ENCODE peak calls at places on chromosomes 3 and 15, in four cellular contexts. One of them, this sample, is unnamed.

GRCh38 chr3:174197416-174197815 is 661.7 kb upstream of the NAALADL2 start:
- DNase-seq in mucosa of descending colon: no peak
- DNase-seq in body of pancreas: no peak
- DNase-seq in B cell: no peak
- DNase-seq in this sample: no peak

GRCh38 chr3:13884851-13885703 is 5.2 kb upstream of the WNT7A start:
- DNase-seq in body of pancreas: peak; percentile 74
- DNase-seq in mucosa of descending colon: no peak
- DNase-seq in B cell: no peak
- DNase-seq in this sample: peak; percentile 68

GRCh38 chr3:131543714-131544113 is 40.9 kb upstream of the MRPL3 start:
- DNase-seq in B cell: no peak
- DNase-seq in body of pancreas: peak; percentile 90
- DNase-seq in mucosa of descending colon: no peak
- DNase-seq in this sample: no peak

GRCh38 chr15:70826634-70827033 is 27.3 kb downstream of the LARP6 start:
- DNase-seq in mucosa of descending colon: no peak
- DNase-seq in body of pancreas: peak; percentile 29
- DNase-seq in B cell: no peak
- DNase-seq in this sample: peak; percentile 5

GRCh38 chr15:64149424-64150235 is 1.9 kb upstream of the SNX22 start:
- DNase-seq in mucosa of descending colon: no peak
- DNase-seq in body of pancreas: no peak
- DNase-seq in B cell: no peak
- DNase-seq in this sample: no peak

GRCh38 chr3:50242371-50242770 is 6.4 kb downstream of the GNAI2 start:
- DNase-seq in B cell: no peak
- DNase-seq in body of pancreas: no peak
- DNase-seq in mucosa of descending colon: no peak
- DNase-seq in this sample: no peak

GRCh38 chr3:13502791-13503060 is 22.6 kb downstream of the HDAC11 start:
- DNase-seq in mucosa of descending colon: peak; percentile 43
- DNase-seq in B cell: no peak
- DNase-seq in body of pancreas: peak; percentile 3
- DNase-seq in this sample: no peak

GRCh38 chr3:131405411-131405810 is 23.8 kb downstream of the NUDT16 start:
- DNase-seq in B cell: no peak
- DNase-seq in mucosa of descending colon: no peak
- DNase-seq in body of pancreas: no peak
- DNase-seq in this sample: no peak

GRCh38 chr3:127840671-127841070 is 18.4 kb upstream of the MGLL start:
- DNase-seq in body of pancreas: no peak
- DNase-seq in B cell: no peak
- DNase-seq in mucosa of descending colon: no peak
- DNase-seq in this sample: no peak

GRCh38 chr3:66989860-66990696 is 8.0 kb upstream of the KBTBD8 start:
- DNase-seq in mucosa of descending colon: no peak
- DNase-seq in B cell: no peak
- DNase-seq in body of pancreas: no peak
- DNase-seq in this sample: no peak
- TF ChIP-seq CTCF in mucosa of descending colon: no peak
- TF ChIP-seq CTCF in B cell: peak; percentile 63
- TF ChIP-seq CTCF in body of pancreas: peak; percentile 15
- TF ChIP-seq CTCF in this sample: peak; percentile 8

GRCh38 chr3:148366743-148367410 is 330.8 kb upstream of the AGTR1 start:
- DNase-seq in mucosa of descending colon: no peak
- DNase-seq in B cell: no peak
- DNase-seq in body of pancreas: no peak
- DNase-seq in this sample: no peak
- TF ChIP-seq CTCF in mucosa of descending colon: no peak
- TF ChIP-seq CTCF in B cell: no peak
- TF ChIP-seq CTCF in body of pancreas: no peak
- TF ChIP-seq CTCF in this sample: no peak

DNA sequence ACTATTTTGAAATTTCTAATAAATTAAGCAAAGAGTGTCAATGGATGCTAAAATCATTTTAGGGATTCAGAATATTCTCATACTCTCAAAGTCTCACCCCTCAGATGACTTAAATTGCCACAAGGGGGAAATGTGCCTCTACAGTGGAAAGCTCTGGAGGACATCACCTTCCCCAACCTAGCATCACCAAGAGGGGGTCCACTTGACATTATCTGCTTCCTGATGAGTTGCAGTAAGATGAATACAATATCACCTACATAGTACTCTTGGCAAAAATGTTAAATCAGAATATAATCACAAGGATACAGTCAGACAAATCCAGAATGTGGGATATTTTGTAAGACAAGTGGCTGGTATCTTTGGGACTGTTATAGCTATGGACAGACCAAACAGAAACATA is 290.1 kb downstream of the MFSD1 start:
- DNase-seq in mucosa of descending colon: no peak
- DNase-seq in B cell: no peak
- DNase-seq in body of pancreas: no peak
- DNase-seq in this sample: no peak
- TF ChIP-seq CTCF in mucosa of descending colon: no peak
- TF ChIP-seq CTCF in B cell: no peak
- TF ChIP-seq CTCF in body of pancreas: no peak
- TF ChIP-seq CTCF in this sample: no peak

GRCh38 chr3:58353722-58354553 is 21.2 kb downstream of the PXK start:
- DNase-seq in mucosa of descending colon: no peak
- DNase-seq in body of pancreas: no peak
- DNase-seq in B cell: peak; percentile 67
- DNase-seq in this sample: no peak
- TF ChIP-seq CTCF in mucosa of descending colon: no peak
- TF ChIP-seq CTCF in body of pancreas: no peak
- TF ChIP-seq CTCF in B cell: no peak
- TF ChIP-seq CTCF in this sample: no peak

GRCh38 chr3:51995346-51996156 is at the start of gene RPL29:
- DNase-seq in B cell: peak; percentile 92
- DNase-seq in mucosa of descending colon: peak; percentile 92
- DNase-seq in body of pancreas: peak; percentile 93
- DNase-seq in this sample: peak; percentile 93
- TF ChIP-seq CTCF in B cell: no peak
- TF ChIP-seq CTCF in mucosa of descending colon: no peak
- TF ChIP-seq CTCF in body of pancreas: peak; percentile 46
- TF ChIP-seq CTCF in this sample: no peak

DNA sequence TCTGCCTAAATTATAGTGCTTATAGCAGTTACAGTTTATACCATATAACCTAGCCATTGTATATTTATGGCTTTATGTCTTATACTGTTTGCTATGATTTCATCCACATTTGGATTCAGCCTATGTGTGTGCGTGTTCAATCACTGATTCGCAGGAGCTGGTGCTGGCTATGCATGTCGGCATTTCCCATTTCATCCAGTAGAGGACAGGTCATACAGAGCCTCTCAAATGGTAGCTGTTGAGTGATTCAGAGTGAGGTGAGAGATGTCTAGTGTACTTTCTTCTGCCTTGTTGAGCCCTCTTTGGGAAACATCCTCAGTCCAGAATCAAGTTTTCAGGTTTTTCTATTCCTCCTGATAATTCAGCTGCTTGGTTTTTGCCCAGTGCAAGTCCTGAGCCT is 76.1 kb downstream of the FRMD4B start:
- DNase-seq in B cell: no peak
- DNase-seq in body of pancreas: no peak
- DNase-seq in mucosa of descending colon: no peak
- DNase-seq in this sample: no peak
- TF ChIP-seq CTCF in B cell: no peak
- TF ChIP-seq CTCF in body of pancreas: peak; percentile 50
- TF ChIP-seq CTCF in mucosa of descending colon: no peak
- TF ChIP-seq CTCF in this sample: no peak

GRCh38 chr3:187269486-187269885 is 22.1 kb downstream of the MASP1 start:
- DNase-seq in B cell: no peak
- DNase-seq in mucosa of descending colon: no peak
- DNase-seq in body of pancreas: no peak
- DNase-seq in this sample: no peak
- TF ChIP-seq CTCF in B cell: no peak
- TF ChIP-seq CTCF in mucosa of descending colon: no peak
- TF ChIP-seq CTCF in body of pancreas: no peak
- TF ChIP-seq CTCF in this sample: no peak

GRCh38 chr3:59970384-59970783 is 920.6 kb upstream of the CFAP20DC start:
- DNase-seq in B cell: no peak
- DNase-seq in mucosa of descending colon: no peak
- DNase-seq in body of pancreas: no peak
- DNase-seq in this sample: no peak

GRCh38 chr3:59970796-59971195 is 921.0 kb upstream of the CFAP20DC start:
- DNase-seq in body of pancreas: no peak
- DNase-seq in mucosa of descending colon: no peak
- DNase-seq in B cell: no peak
- DNase-seq in this sample: no peak

DNA sequence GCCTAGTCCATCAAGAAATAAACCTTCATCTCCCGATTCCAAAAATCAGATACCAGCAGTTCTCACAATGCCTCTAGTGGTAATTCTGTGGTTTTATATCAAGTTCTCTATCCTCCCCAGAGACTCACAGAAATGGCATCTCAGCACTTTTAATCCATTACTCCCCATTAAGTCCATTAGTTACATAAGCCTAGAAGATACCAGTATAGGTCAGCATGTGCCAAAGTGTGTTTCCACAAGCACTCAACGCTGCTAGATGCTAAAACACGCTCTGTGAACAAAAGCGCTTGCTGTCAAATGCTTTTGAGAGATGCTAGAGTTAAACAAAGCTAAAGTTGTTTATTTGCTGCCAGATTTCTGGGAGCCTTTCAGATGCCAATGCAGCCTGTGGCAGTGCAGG is 918.7 kb upstream of the CFAP20DC start:
- DNase-seq in body of pancreas: no peak
- DNase-seq in mucosa of descending colon: no peak
- DNase-seq in B cell: no peak
- DNase-seq in this sample: no peak
- TF ChIP-seq CTCF in body of pancreas: no peak
- TF ChIP-seq CTCF in mucosa of descending colon: no peak
- TF ChIP-seq CTCF in B cell: no peak
- TF ChIP-seq CTCF in this sample: no peak

This sample was measured in Caco-2.